ENCODE peak calls at places on chromosomes 6 and 20, in five cellular contexts. V is neural progenitor cell, A is dorsolateral prefrontal cortex, O is left lung, C is brain microvascular endothelial cell. K is an unnamed sample.

GRCh38 chr20:61909821-61910220 is 155.9 kb downstream of the TAF4 start:
- DNase-seq in O (peak; percentile 38), A (no peak), C (no peak), V (no peak), K (no peak)

GRCh38 chr6:158431560-158431959 is 119.3 kb downstream of the TULP4 start:
- DNase-seq in O (no peak), V (no peak), A (no peak), C (no peak), K (no peak)

GRCh38 chr6:113246186-113246585 is 611.0 kb upstream of the MARCKS start:
- DNase-seq in V (no peak), O (no peak), C (no peak), A (no peak), K (no peak)

GRCh38 chr20:32429745-32430360 is 71.7 kb downstream of the ASXL1 start:
- DNase-seq in C (no peak), A (no peak), V (no peak), O (no peak), K (peak; percentile 62)

GRCh38 chr6:680666-681374 is 12.1 kb downstream of the EXOC2 start:
- DNase-seq in C (no peak), O (no peak), A (no peak), V (no peak), K (no peak)

GRCh38 chr6:163128324-163128723 is 286.2 kb upstream of the QKI start:
- DNase-seq in V (no peak), A (no peak), C (no peak), O (no peak), K (no peak)

GRCh38 chr20:10172998-10173655 is 45.5 kb upstream of the SNAP25 start:
- DNase-seq in V (no peak), C (no peak), A (no peak), O (no peak), K (no peak)

GRCh38 chr6:9126845-9127560 is 691.7 kb upstream of the SLC35B3 start:
- DNase-seq in V (no peak), O (no peak), A (no peak), C (peak; percentile 55), K (no peak)

GRCh38 chr6:126039284-126039683 is 52.9 kb downstream of the TRMT11 start:
- DNase-seq in A (no peak), C (peak; percentile 24), V (no peak), O (no peak), K (no peak)

GRCh38 chr6:124868476-124868875 is 93.8 kb upstream of the RNF217 start:
- DNase-seq in A (no peak), C (peak; percentile 43), V (no peak), O (no peak), K (no peak)

GRCh38 chr6:43806041-43806757 is 36.2 kb downstream of the VEGFA start:
- DNase-seq in O (no peak), C (no peak), A (no peak), V (no peak), K (no peak)

GRCh38 chr20:63419299-63419698 is 53.2 kb downstream of the KCNQ2 start:
- DNase-seq in O (no peak), C (no peak), A (no peak), V (no peak), K (no peak)

GRCh38 chr20:57211949-57212889 is 54.2 kb downstream of the BMP7 start:
- DNase-seq in O (no peak), A (no peak), V (peak; percentile 88), C (peak; percentile 85), K (peak; percentile 59)

GRCh38 chr20:17531537-17532025 is 402 bp upstream of the BFSP1 start:
- DNase-seq in V (no peak), A (no peak), C (no peak), O (no peak), K (no peak)
- H3K4me3 ChIP-seq in V (peak overlapping the region; percentile 15), A (peak overlapping the region; percentile 62), C (peak overlapping the region; percentile 56), O (peak overlapping the region; percentile 42), K (no peak overlapping the region)

DNA sequence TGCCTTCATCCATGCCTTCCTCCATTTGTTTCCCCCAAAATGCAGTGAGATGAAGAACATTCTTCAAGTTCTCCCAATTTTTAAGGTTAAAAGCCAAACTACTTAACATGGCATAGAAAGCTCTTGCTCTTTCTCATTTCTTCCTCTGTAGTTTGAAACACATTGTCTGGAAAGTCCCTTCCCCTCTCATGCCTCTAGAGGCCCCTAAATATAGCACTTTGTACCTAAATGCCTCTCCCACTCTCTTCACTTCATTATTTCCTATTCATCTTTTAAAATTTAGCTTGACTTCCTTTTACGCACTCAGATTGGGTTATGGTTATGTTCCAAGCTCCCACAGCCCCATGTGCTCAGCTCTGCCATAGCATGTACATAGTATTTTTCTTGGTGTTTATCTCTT is 389.3 kb downstream of the HDGFL1 start:
- DNase-seq in A (no peak), V (no peak), C (no peak), O (no peak), K (no peak)
- TF ChIP-seq CTCF in A (no peak), V (no peak), C (no peak), O (no peak), K (no peak)

DNA sequence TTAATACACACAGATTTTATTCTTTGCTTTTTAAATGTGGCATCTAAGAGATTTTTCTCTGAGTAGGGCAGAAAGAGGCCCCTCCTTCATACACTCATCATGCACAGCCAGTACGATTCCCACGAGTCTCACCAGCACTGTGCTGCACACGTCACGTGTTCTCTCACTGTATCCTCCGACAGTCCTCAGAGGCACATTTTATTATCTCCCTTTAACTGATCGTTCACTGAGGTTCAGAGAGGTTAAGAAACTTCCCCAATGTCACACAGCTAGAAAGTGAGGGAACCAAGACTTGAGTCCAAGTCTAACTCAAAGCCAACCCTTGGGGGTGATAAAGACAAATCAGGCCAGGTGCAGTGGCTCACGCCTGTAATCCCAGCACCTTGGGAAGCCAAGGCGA is 142.5 kb downstream of the PREX1 start:
- DNase-seq in A (no peak), V (no peak), O (no peak), C (no peak), K (no peak)
- H3K4me3 ChIP-seq in A (no peak overlapping the region), V (no peak overlapping the region), O (no peak overlapping the region), C (no peak overlapping the region), K (no peak overlapping the region)

GRCh38 chr20:38603286-38603685 is 1.7 kb downstream of the ARHGAP40 start:
- DNase-seq in C (no peak), V (no peak), A (no peak), O (no peak), K (no peak)

GRCh38 chr20:38602185-38602581 is 574 bp downstream of the ARHGAP40 start:
- DNase-seq in V (no peak), C (no peak), O (no peak), A (no peak), K (no peak)

GRCh38 chr20:38600057-38600456 is 1.6 kb upstream of the ARHGAP40 start:
- DNase-seq in O (no peak), A (no peak), C (no peak), V (no peak), K (no peak)

GRCh38 chr20:38599410-38599882 is 2.2 kb upstream of the ARHGAP40 start:
- DNase-seq in V (no peak), O (peak; percentile 90), A (no peak), C (no peak), K (no peak)

GRCh38 chr20:38601216-38602184 is at the start of gene ARHGAP40:
- DNase-seq in V (peak; percentile 51), C (no peak), O (peak; percentile 79), A (no peak), K (no peak)
- TF ChIP-seq CTCF in V (peak; percentile 34), C (peak; percentile 64), O (no peak), A (no peak), K (no peak)

GRCh38 chr6:25138024-25138696 is 141.0 kb upstream of the CARMIL1 start:
- DNase-seq in O (no peak), A (no peak), C (peak; percentile 67), V (no peak), K (peak; percentile 74)
- H3K4me3 ChIP-seq in O (peak overlapping the region; percentile 48), A (peak overlapping the region; percentile 58), C (peak overlapping the region; percentile 31), V (no peak overlapping the region), K (no peak overlapping the region)

DNA sequence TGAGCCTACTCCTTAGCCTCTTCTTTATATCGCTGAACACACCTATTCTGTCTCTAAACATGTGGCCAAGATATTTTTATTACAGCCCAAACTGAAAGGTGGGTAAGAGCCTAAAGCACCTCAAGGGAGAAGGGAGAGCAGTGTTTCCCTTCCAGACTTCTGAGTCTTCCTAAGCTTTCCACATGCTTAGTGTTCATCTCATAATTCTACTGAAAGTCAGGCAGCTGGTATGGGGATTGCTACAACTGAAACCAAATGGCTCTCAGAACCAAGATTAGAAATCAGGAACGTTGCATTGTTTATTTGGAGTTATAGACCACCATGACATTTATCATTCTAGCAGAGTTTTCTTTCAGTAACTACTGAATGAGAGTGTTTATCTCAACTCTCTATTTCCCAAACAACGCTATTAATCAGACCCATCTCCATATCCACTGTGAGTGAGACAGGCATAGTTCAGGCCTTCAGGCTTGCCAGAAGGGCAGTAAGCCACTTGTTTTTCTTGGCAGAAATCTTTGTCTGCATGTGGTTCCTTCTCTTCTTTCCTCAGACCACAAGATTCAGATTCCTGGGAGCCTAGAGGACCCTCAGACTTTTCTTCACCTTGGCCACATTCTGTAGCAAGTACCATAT is 22.8 kb downstream of the VGLL2 start:
- DNase-seq in C (no peak), A (no peak), O (no peak), V (no peak), K (no peak)
- TF ChIP-seq CTCF in C (no peak), A (no peak), O (no peak), V (no peak), K (no peak)

K was measured in lower leg skin.